ENCODE peak calls at places on chromosomes 11 and 22, in four cellular contexts. F, X, P and Y are unnamed samples.

GRCh38 chr11:17406082-17406817 is 17.8 kb upstream of the KCNJ11 start:
- DNase-seq in F (no peak), P (no peak), X (no peak), Y (no peak)

GRCh38 chr22:43159484-43160178 is 8.3 kb downstream of the TSPO start:
- DNase-seq in F (no peak), X (no peak), P (no peak), Y (no peak)

GRCh38 chr22:41608386-41608785 is 12.5 kb downstream of the DESI1 start:
- DNase-seq in F (no peak), X (no peak), P (no peak), Y (no peak)

GRCh38 chr11:121071456-121072236 is 29.4 kb upstream of the TECTA start:
- DNase-seq in X (no peak), F (no peak), P (no peak), Y (no peak)

GRCh38 chr11:120985718-120986569 is 38.0 kb upstream of the TBCEL start:
- DNase-seq in P (no peak), X (peak; percentile 46), F (peak; percentile 56), Y (peak; percentile 79)

GRCh38 chr11:27020736-27021135 is 19.9 kb upstream of the BBOX1 start:
- DNase-seq in X (no peak), F (no peak), P (no peak), Y (no peak)

GRCh38 chr11:110366234-110366633 is 63.5 kb upstream of the FDX1 start:
- DNase-seq in F (peak; percentile 55), P (no peak), X (peak; percentile 27), Y (no peak)

GRCh38 chr22:44365196-44365802 is 52.5 kb upstream of the SHISAL1 start:
- DNase-seq in P (no peak), X (no peak), F (peak; percentile 29), Y (no peak)

GRCh38 chr11:119791701-119792151 is 62.7 kb upstream of the NECTIN1 start:
- DNase-seq in P (no peak), F (peak; percentile 82), X (no peak), Y (no peak)

GRCh38 chr22:46450931-46451660 is 86.3 kb downstream of the CELSR1 start:
- DNase-seq in X (peak; percentile 60), F (no peak), P (no peak), Y (peak; percentile 52)

GRCh38 chr11:115676206-115676605 is 172.0 kb upstream of the CADM1 start:
- DNase-seq in X (no peak), F (peak; percentile 20), P (no peak), Y (no peak)

GRCh38 chr11:67667490-67668190 is 6.8 kb downstream of the ALDH3B2 start:
- DNase-seq in X (no peak), F (no peak), P (no peak), Y (no peak)

GRCh38 chr11:41799747-41800146 is 340.3 kb upstream of the LRRC4C start:
- DNase-seq in F (no peak), P (no peak), X (no peak), Y (no peak)

GRCh38 chr11:36075053-36075452 is 131.2 kb downstream of the LDLRAD3 start:
- DNase-seq in X (no peak), F (peak; percentile 88), P (peak; percentile 53), Y (no peak)

GRCh38 chr11:59954219-59954847 is 9.5 kb upstream of the OOSP4A start:
- DNase-seq in F (no peak), P (no peak), X (no peak), Y (no peak)

GRCh38 chr11:101129203-101129943 is at the start of gene PGR:
- DNase-seq in F (no peak), P (no peak), X (peak; percentile 12), Y (peak; percentile 46)

GRCh38 chr11:134751161-134751560 is 339.1 kb upstream of the B3GAT1 start:
- DNase-seq in F (no peak), P (no peak), X (no peak), Y (peak; percentile 39)

GRCh38 chr11:48066881-48067800 is 86.8 kb downstream of the PTPRJ start:
- DNase-seq in P (no peak), F (peak; percentile 85), X (no peak), Y (no peak)

GRCh38 chr11:73237471-73238290 is 19.6 kb downstream of the P2RY2 start:
- DNase-seq in F (peak; percentile 20), P (no peak), X (no peak), Y (peak; percentile 36)

GRCh38 chr11:82899191-82899820 is 924 bp downstream of the PRCP start:
- DNase-seq in F (no peak), X (no peak), P (no peak), Y (no peak)

GRCh38 chr11:3735827-3736226 is 61.5 kb downstream of the NUP98 start:
- DNase-seq in X (no peak), F (peak; percentile 24), P (no peak), Y (no peak)

GRCh38 chr22:28112548-28113043 is 193.5 kb upstream of the PITPNB start:
- DNase-seq in P (no peak), F (peak; percentile 66), X (peak; percentile 1), Y (no peak)

GRCh38 chr11:62020661-62021060 is 53.2 kb upstream of the FTH1 start:
- DNase-seq in F (no peak), P (no peak), X (no peak), Y (no peak)

GRCh38 chr11:118434553-118435232 is 1.6 kb upstream of the KMT2A start:
- DNase-seq in F (peak; percentile 53), X (peak; percentile 20), P (no peak), Y (peak; percentile 69)

GRCh38 chr11:1624621-1625020 is 2.7 kb upstream of the KRTAP5-4 start:
- DNase-seq in F (no peak), P (no peak), X (no peak), Y (no peak)

GRCh38 chr22:47794851-47795250 is 1032.4 kb downstream of the TBC1D22A start:
- DNase-seq in F (no peak), P (no peak), X (no peak), Y (no peak)

GRCh38 chr22:30196141-30196866 is 50.3 kb downstream of the LIF start:
- DNase-seq in F (peak; percentile 100), X (peak; percentile 93), P (peak; percentile 99), Y (peak; percentile 84)

GRCh38 chr11:14261094-14261493 is 97.9 kb downstream of the RRAS2 start:
- DNase-seq in P (no peak), X (no peak), F (no peak), Y (no peak)

GRCh38 chr22:50727678-50728522 is 10.1 kb upstream of the ACR start:
- DNase-seq in X (no peak), F (no peak), P (no peak), Y (no peak)